ENCODE peak calls at places on chromosomes 11 and 22, in four cellular contexts. S is T-helper 17 cell, B is lower leg skin, P is H9. X is an unnamed sample.
A peak's percentile ranks its signal among the peaks of the same experiment; 100 is the strongest.

GRCh38 chr22:22061085-22062077 is 78.8 kb upstream of the TOP3B start:
- DNase-seq in P (no peak), S (no peak), B (peak; percentile 47), X (peak; percentile 9)

GRCh38 chr11:10443152-10443551 is 11.9 kb upstream of the AMPD3 start:
- DNase-seq in S (no peak), P (no peak), B (no peak), X (no peak)

GRCh38 chr11:73426184-73426845 is 50.1 kb downstream of the RELT start:
- DNase-seq in S (no peak), P (no peak), B (no peak), X (no peak)

GRCh38 chr11:132099692-132100091 is 729.3 kb downstream of the NTM start:
- DNase-seq in P (peak; percentile 59), S (no peak), B (no peak), X (no peak)

GRCh38 chr11:47946682-47947575 is 33.4 kb upstream of the PTPRJ start:
- DNase-seq in S (no peak), B (peak; percentile 69), P (peak; percentile 48), X (no peak)

GRCh38 chr22:43185860-43186261 is 1.1 kb downstream of the TTLL12 start:
- DNase-seq in P (no peak), B (peak; percentile 61), S (no peak), X (no peak)

GRCh38 chr11:689630-690029 is 5.4 kb downstream of the DEAF1 start:
- DNase-seq in P (no peak), B (no peak), S (no peak), X (no peak)

GRCh38 chr11:132142102-132142501 is 771.7 kb downstream of the NTM start:
- DNase-seq in S (no peak), B (no peak), P (no peak), X (no peak)

GRCh38 chr11:28763876-28764275 is 655.7 kb downstream of the METTL15 start:
- DNase-seq in P (no peak), B (no peak), S (no peak), X (no peak)

GRCh38 chr11:90176069-90176468 is 41.6 kb downstream of the NAALAD2 start:
- DNase-seq in P (no peak), B (no peak), S (no peak), X (no peak)

GRCh38 chr11:44498524-44498923 is 66.9 kb upstream of the CD82 start:
- DNase-seq in P (no peak), B (no peak), S (no peak), X (no peak)

GRCh38 chr11:129723964-129724291 is 91.7 kb upstream of the TMEM45B start:
- DNase-seq in S (no peak), P (no peak), B (no peak), X (no peak)

GRCh38 chr22:47165998-47166397 is 403.5 kb downstream of the TBC1D22A start:
- DNase-seq in P (peak; percentile 12), S (peak; percentile 3), B (no peak), X (no peak)

GRCh38 chr11:64650923-64651523 is 60.0 kb downstream of the SLC22A12 start:
- DNase-seq in S (no peak), B (no peak), P (peak; percentile 60), X (peak; percentile 31)

GRCh38 chr11:116772443-116773202 is at the start of gene BUD13:
- DNase-seq in B (peak; percentile 80), S (peak; percentile 91), P (peak; percentile 92), X (peak; percentile 90)

GRCh38 chr11:71342951-71343827 is 90.8 kb upstream of the SHANK2 start:
- DNase-seq in P (peak; percentile 86), S (no peak), B (no peak), X (no peak)

GRCh38 chr22:35812600-35812999 is 94.9 kb downstream of the APOL5 start:
- DNase-seq in P (no peak), B (no peak), S (no peak), X (no peak)

GRCh38 chr11:71301046-71301857 is 48.9 kb upstream of the SHANK2 start:
- DNase-seq in B (peak; percentile 9), S (no peak), P (peak; percentile 26), X (no peak)

GRCh38 chr22:17726561-17727243 is 47.6 kb downstream of the BID start:
- DNase-seq in B (no peak), P (no peak), S (no peak), X (no peak)

GRCh38 chr11:110711776-110712642 is at the start of gene ARHGAP20:
- DNase-seq in P (peak; percentile 81), S (peak; percentile 9), B (peak; percentile 26), X (peak; percentile 43)

GRCh38 chr11:94948070-94948617 is 25.2 kb downstream of the CWC15 start:
- DNase-seq in S (no peak), B (no peak), P (no peak), X (no peak)

GRCh38 chr11:23765862-23766261 is 731.0 kb upstream of the LUZP2 start:
- DNase-seq in P (no peak), S (no peak), B (no peak), X (no peak)

GRCh38 chr22:24430431-24431308 is 3.3 kb downstream of the ADORA2A start:
- DNase-seq in P (no peak), B (no peak), S (no peak), X (no peak)

GRCh38 chr11:117866526-117866925 is 9.9 kb downstream of the FXYD6 start:
- DNase-seq in B (no peak), P (no peak), S (no peak), X (no peak)

GRCh38 chr11:2929511-2929879 is 275 bp upstream of the PHLDA2 start:
- DNase-seq in P (no peak), S (peak; percentile 24), B (no peak), X (no peak)

GRCh38 chr22:26619510-26619909 is 1.7 kb upstream of the CRYBB1 start:
- DNase-seq in B (no peak), S (no peak), P (no peak), X (no peak)

GRCh38 chr11:426851-427250 is 12.1 kb upstream of the SIGIRR start:
- DNase-seq in B (no peak), S (no peak), P (no peak), X (no peak)

GRCh38 chr11:101407324-101407723 is 176.5 kb downstream of the TRPC6 start:
- DNase-seq in B (no peak), S (no peak), P (no peak), X (no peak)

GRCh38 chr11:61333638-61334433 is 808 bp downstream of the TKFC start:
- DNase-seq in B (no peak), P (no peak), S (no peak), X (no peak)

GRCh38 chr22:39177456-39177775 is 24.9 kb upstream of the CBX7 start:
- DNase-seq in S (no peak), B (no peak), P (no peak), X (no peak)

GRCh38 chr11:86726118-86726748 is 53.8 kb upstream of the ME3 start:
- DNase-seq in S (no peak), P (no peak), B (no peak), X (no peak)

GRCh38 chr11:62008177-62008576 is 40.7 kb upstream of the FTH1 start:
- DNase-seq in B (no peak), P (no peak), S (no peak), X (no peak)

GRCh38 chr11:25435197-25435596 is 896.7 kb upstream of the ANO3 start:
- DNase-seq in S (no peak), B (no peak), P (no peak), X (no peak)

GRCh38 chr22:21041937-21042336 is 3.8 kb upstream of the LRRC74B start:
- DNase-seq in S (no peak), P (no peak), B (no peak), X (no peak)

GRCh38 chr11:95092549-95093324 is 3.1 kb downstream of the ENDOD1 start:
- DNase-seq in S (no peak), B (no peak), P (no peak), X (no peak)

GRCh38 chr22:45009881-45010531 is at the start of gene PHF21B:
- DNase-seq in S (no peak), B (no peak), P (peak; percentile 82), X (peak; percentile 67)

GRCh38 chr22:30221121-30221992 is 25.2 kb downstream of the LIF start:
- DNase-seq in B (no peak), S (peak; percentile 26), P (no peak), X (no peak)

GRCh38 chr11:76839326-76839725 is 21.4 kb upstream of the ACER3 start:
- DNase-seq in S (no peak), P (no peak), B (no peak), X (no peak)

GRCh38 chr11:117535201-117535869 is 207.7 kb downstream of the CEP164 start:
- DNase-seq in B (peak; percentile 16), S (no peak), P (no peak), X (peak; percentile 72)

X was measured in hypothalamus.